ENCODE peak calls at places on chromosomes 1 and 21, in four cellular contexts. J is cardiac muscle cell, D is IMR-90, A is breast epithelium. P is an unnamed sample.

GRCh38 chr1:85153149-85153891 is 47.5 kb downstream of the SYDE2 start:
- DNase-seq in J (no peak), D (no peak), A (no peak), P (no peak)

GRCh38 chr21:42674351-42674940 is 21.0 kb downstream of the PDE9A start:
- DNase-seq in J (peak), D (no peak), A (no peak), P (no peak)

GRCh38 chr1:93033785-93034184 is 45.3 kb upstream of the MTF2 start:
- DNase-seq in J (peak), D (peak), A (no peak), P (no peak)

GRCh38 chr1:183443025-183443424 is 24.8 kb upstream of the NMNAT2 start:
- DNase-seq in J (peak), D (no peak), A (no peak), P (no peak)

GRCh38 chr21:27021046-27021445 is 54.2 kb upstream of the ADAMTS5 start:
- DNase-seq in J (no peak), D (no peak), A (no peak), P (no peak)

GRCh38 chr1:169161512-169162194 is 55.2 kb downstream of the ATP1B1 start:
- DNase-seq in J (peak), D (no peak), A (no peak), P (no peak)

GRCh38 chr1:36034692-36035091 is 49.2 kb upstream of the TEKT2 start:
- DNase-seq in J (peak), D (peak), A (no peak), P (no peak)

GRCh38 chr1:4000811-4001251 is 100.8 kb upstream of the C1orf174 start:
- DNase-seq in J (no peak), D (no peak), A (no peak), P (no peak)

GRCh38 chr1:234154320-234155251 is 218.7 kb upstream of the COA6 start:
- DNase-seq in J (peak), D (peak), A (no peak), P (no peak)

GRCh38 chr1:10304295-10304694 is 93.9 kb downstream of the KIF1B start:
- DNase-seq in J (no peak), D (no peak), A (no peak), P (no peak)

GRCh38 chr1:179876289-179876715 is 1.3 kb downstream of the TOR1AIP2 start:
- DNase-seq in J (peak), D (peak), A (no peak), P (no peak)

GRCh38 chr21:37079211-37079824 is 6.3 kb downstream of the TTC3 start:
- DNase-seq in J (no peak), D (no peak), A (no peak), P (no peak)
- TF ChIP-seq CTCF in J (peak), D (no peak), A (no peak), P (no peak)

DNA sequence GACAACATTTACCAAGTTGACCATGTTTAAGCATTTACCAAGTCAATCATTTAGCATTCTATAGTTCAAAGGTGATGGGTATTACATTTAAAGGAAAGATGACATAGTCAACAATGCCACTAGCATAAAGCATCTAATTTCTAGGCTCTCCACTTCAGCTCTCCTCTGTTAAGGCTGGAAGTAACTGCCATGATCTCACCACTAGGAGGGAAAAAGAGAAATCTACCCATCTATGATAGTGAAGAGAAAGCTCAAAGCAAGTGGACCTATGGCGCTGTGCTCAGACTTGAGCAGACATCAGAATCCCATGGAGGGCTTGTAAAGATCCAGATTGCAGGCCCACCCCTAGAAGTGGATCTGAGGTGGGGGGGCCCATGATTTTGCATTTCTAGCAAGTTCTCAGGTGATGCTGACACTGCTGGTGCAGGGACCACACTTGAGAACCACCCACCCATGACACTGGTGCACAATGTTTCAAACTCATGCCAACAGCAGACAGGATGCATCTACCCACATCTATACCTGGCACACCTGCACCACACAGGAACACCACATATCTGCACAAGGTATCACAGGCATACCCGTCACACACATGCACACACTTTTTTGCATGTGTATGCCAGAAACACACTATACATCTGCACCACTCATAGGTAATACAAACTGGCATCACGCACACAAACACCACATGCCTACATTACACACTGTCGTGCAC is 392.9 kb upstream of the RUNX1 start:
- DNase-seq in J (no peak), D (no peak), A (no peak), P (no peak)
- TF ChIP-seq CTCF in J (peak), D (peak), A (no peak), P (no peak)

GRCh38 chr1:209875510-209875909 is 47.7 kb downstream of the UTP25 start:
- DNase-seq in J (peak), D (peak), A (no peak), P (no peak)
- TF ChIP-seq CTCF in J (peak), D (peak), A (no peak), P (no peak)

DNA sequence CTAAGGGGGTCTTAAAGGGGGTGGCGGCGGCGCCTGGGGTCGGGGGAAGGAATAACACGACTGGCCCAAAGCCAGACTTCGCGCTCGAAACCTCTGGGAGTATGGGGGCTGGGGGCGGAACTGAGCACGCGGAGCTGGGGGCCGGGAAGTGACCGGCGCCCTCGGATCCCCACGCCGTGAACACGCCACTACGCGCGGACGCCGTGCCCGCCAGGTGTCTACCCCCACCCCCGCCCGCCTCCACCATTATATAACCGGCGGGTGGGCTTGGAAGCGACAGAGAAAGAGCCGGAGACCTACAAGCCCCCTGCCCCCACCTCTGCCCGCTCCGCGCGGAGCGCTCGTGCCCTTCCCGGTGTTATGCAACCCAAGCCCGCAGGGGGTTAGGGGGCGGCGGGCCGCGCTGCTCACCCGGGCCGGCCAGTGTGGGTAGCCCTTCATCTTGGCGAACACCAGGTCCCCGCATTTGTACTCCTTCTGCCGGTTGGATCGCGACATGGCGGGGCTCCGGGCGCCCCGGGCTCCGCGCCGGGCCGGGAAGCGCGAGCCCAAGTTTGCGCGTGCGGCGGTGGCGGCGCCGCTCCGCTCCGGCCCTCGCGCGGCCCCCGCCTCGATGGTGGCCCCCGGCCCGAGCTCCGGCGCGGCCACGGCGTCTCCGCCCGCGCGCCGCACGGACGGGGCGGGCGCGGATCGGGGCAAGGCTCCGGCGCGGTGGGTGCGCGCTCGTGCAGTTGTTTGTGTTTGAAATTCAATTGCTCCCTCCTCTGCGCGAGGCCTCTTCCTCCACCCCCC is at the start of gene HDGF:
- DNase-seq in J (peak), D (no peak), A (peak), P (no peak)
- TF ChIP-seq CTCF in J (no peak), D (no peak), A (no peak), P (no peak)

GRCh38 chr1:113041569-113042335 is 31.2 kb upstream of the LRIG2 start:
- DNase-seq in J (no peak), D (no peak), A (no peak), P (no peak)

GRCh38 chr1:113040041-113040440 is 33.0 kb upstream of the LRIG2 start:
- DNase-seq in J (peak), D (peak), A (no peak), P (no peak)

GRCh38 chr1:113040718-113041412 is 32.1 kb upstream of the LRIG2 start:
- DNase-seq in J (no peak), D (no peak), A (no peak), P (no peak)

GRCh38 chr1:113046569-113046968 is 26.4 kb upstream of the LRIG2 start:
- DNase-seq in J (no peak), D (no peak), A (no peak), P (no peak)

GRCh38 chr1:113042336-113043143 is 30.5 kb upstream of the LRIG2 start:
- DNase-seq in J (peak), D (peak), A (peak), P (peak)
- TF ChIP-seq CTCF in J (peak), D (peak), A (peak), P (no peak)

P was measured in omental fat pad.